ENCODE peak calls at places on chromosome 12, in four cellular contexts. One of them, this sample, is unnamed.

GRCh38 chr12:124636138-124636968 is 68.9 kb upstream of the NCOR2 start:
- DNase-seq in lower lobe of right lung: no peak
- DNase-seq in Peyer's patch: peak; percentile 84
- DNase-seq in fibroblast of pulmonary artery: peak; percentile 84
- DNase-seq in this sample: peak; percentile 28

GRCh38 chr12:55922126-55922525 is 5.6 kb downstream of the PYM1 start:
- DNase-seq in lower lobe of right lung: no peak
- DNase-seq in Peyer's patch: no peak
- DNase-seq in fibroblast of pulmonary artery: no peak
- DNase-seq in this sample: no peak

GRCh38 chr12:45988259-45988658 is 2.1 kb downstream of the SCAF11 start:
- DNase-seq in lower lobe of right lung: no peak
- DNase-seq in fibroblast of pulmonary artery: no peak
- DNase-seq in Peyer's patch: no peak
- DNase-seq in this sample: no peak

GRCh38 chr12:85784096-85784720 is 52.0 kb downstream of the RASSF9 start:
- DNase-seq in Peyer's patch: no peak
- DNase-seq in lower lobe of right lung: no peak
- DNase-seq in fibroblast of pulmonary artery: no peak
- DNase-seq in this sample: no peak

GRCh38 chr12:20212658-20213387 is 155.5 kb upstream of the PDE3A start:
- DNase-seq in Peyer's patch: peak; percentile 74
- DNase-seq in lower lobe of right lung: peak; percentile 57
- DNase-seq in fibroblast of pulmonary artery: peak; percentile 100
- DNase-seq in this sample: no peak

GRCh38 chr12:30973830-30974229 is 47.3 kb downstream of the TSPAN11 start:
- DNase-seq in lower lobe of right lung: no peak
- DNase-seq in Peyer's patch: no peak
- DNase-seq in fibroblast of pulmonary artery: no peak
- DNase-seq in this sample: no peak

GRCh38 chr12:6363330-6364036 is 11.9 kb downstream of the SCNN1A start:
- DNase-seq in Peyer's patch: peak; percentile 89
- DNase-seq in fibroblast of pulmonary artery: peak; percentile 64
- DNase-seq in lower lobe of right lung: peak; percentile 86
- DNase-seq in this sample: peak; percentile 27

GRCh38 chr12:21528953-21529352 is 2.9 kb downstream of the SPX start:
- DNase-seq in Peyer's patch: no peak
- DNase-seq in fibroblast of pulmonary artery: peak; percentile 8
- DNase-seq in lower lobe of right lung: no peak
- DNase-seq in this sample: no peak

GRCh38 chr12:43009307-43009706 is 419.8 kb upstream of the PRICKLE1 start:
- DNase-seq in Peyer's patch: no peak
- DNase-seq in lower lobe of right lung: no peak
- DNase-seq in fibroblast of pulmonary artery: peak; percentile 11
- DNase-seq in this sample: no peak

GRCh38 chr12:119781804-119782203 is 95.3 kb downstream of the CIT start:
- DNase-seq in fibroblast of pulmonary artery: no peak
- DNase-seq in lower lobe of right lung: no peak
- DNase-seq in Peyer's patch: no peak
- DNase-seq in this sample: peak; percentile 40

GRCh38 chr12:106847861-106848260 is 73.4 kb downstream of the RIC8B start:
- DNase-seq in lower lobe of right lung: no peak
- DNase-seq in fibroblast of pulmonary artery: no peak
- DNase-seq in Peyer's patch: no peak
- DNase-seq in this sample: no peak

GRCh38 chr12:30614031-30614430 is 81.6 kb downstream of the IPO8 start:
- DNase-seq in lower lobe of right lung: no peak
- DNase-seq in fibroblast of pulmonary artery: no peak
- DNase-seq in Peyer's patch: no peak
- DNase-seq in this sample: no peak

GRCh38 chr12:946656-947055 is 2.8 kb downstream of the RAD52 start:
- DNase-seq in fibroblast of pulmonary artery: peak; percentile 26
- DNase-seq in lower lobe of right lung: no peak
- DNase-seq in Peyer's patch: no peak
- DNase-seq in this sample: peak; percentile 52

GRCh38 chr12:119808441-119808840 is 68.7 kb downstream of the CIT start:
- DNase-seq in Peyer's patch: no peak
- DNase-seq in fibroblast of pulmonary artery: no peak
- DNase-seq in lower lobe of right lung: no peak
- DNase-seq in this sample: no peak

GRCh38 chr12:106281056-106281782 is 21.3 kb upstream of the TCP11L2 start:
- DNase-seq in lower lobe of right lung: no peak
- DNase-seq in fibroblast of pulmonary artery: no peak
- DNase-seq in Peyer's patch: no peak
- DNase-seq in this sample: no peak

GRCh38 chr12:51171884-51172514 is 936 bp downstream of the TFCP2 start:
- DNase-seq in fibroblast of pulmonary artery: peak; percentile 25
- DNase-seq in Peyer's patch: peak; percentile 49
- DNase-seq in lower lobe of right lung: no peak
- DNase-seq in this sample: peak; percentile 31

GRCh38 chr12:86006727-86007126 is 132.6 kb downstream of the NTS start:
- DNase-seq in Peyer's patch: no peak
- DNase-seq in fibroblast of pulmonary artery: peak; percentile 45
- DNase-seq in lower lobe of right lung: no peak
- DNase-seq in this sample: no peak

GRCh38 chr12:47725893-47726292 is 603 bp upstream of the ENDOU start:
- DNase-seq in fibroblast of pulmonary artery: peak; percentile 66
- DNase-seq in Peyer's patch: no peak
- DNase-seq in lower lobe of right lung: no peak
- DNase-seq in this sample: peak; percentile 69

GRCh38 chr12:18502422-18502821 is 235.4 kb downstream of the PLCZ1 start:
- DNase-seq in lower lobe of right lung: no peak
- DNase-seq in fibroblast of pulmonary artery: no peak
- DNase-seq in Peyer's patch: no peak
- DNase-seq in this sample: no peak

GRCh38 chr12:104652910-104653309 is 196.2 kb downstream of the CHST11 start:
- DNase-seq in lower lobe of right lung: no peak
- DNase-seq in fibroblast of pulmonary artery: no peak
- DNase-seq in Peyer's patch: no peak
- DNase-seq in this sample: no peak

GRCh38 chr12:116406529-116406928 is 129.0 kb upstream of the MED13L start:
- DNase-seq in Peyer's patch: peak; percentile 82
- DNase-seq in lower lobe of right lung: peak; percentile 77
- DNase-seq in fibroblast of pulmonary artery: peak; percentile 91
- DNase-seq in this sample: peak; percentile 38

GRCh38 chr12:4664111-4664510 is 15.2 kb downstream of the NDUFA9 start:
- DNase-seq in lower lobe of right lung: no peak
- DNase-seq in fibroblast of pulmonary artery: peak; percentile 55
- DNase-seq in Peyer's patch: no peak
- DNase-seq in this sample: no peak

GRCh38 chr12:78018146-78018910 is 187.6 kb downstream of the NAV3 start:
- DNase-seq in lower lobe of right lung: no peak
- DNase-seq in fibroblast of pulmonary artery: peak; percentile 66
- DNase-seq in Peyer's patch: no peak
- DNase-seq in this sample: no peak

GRCh38 chr12:75591628-75592027 is 80.2 kb upstream of the KRR1 start:
- DNase-seq in lower lobe of right lung: no peak
- DNase-seq in fibroblast of pulmonary artery: peak; percentile 31
- DNase-seq in Peyer's patch: no peak
- DNase-seq in this sample: no peak

GRCh38 chr12:69903548-69903947 is 78.5 kb downstream of the MYRFL start:
- DNase-seq in fibroblast of pulmonary artery: no peak
- DNase-seq in Peyer's patch: no peak
- DNase-seq in lower lobe of right lung: no peak
- DNase-seq in this sample: peak; percentile 44

GRCh38 chr12:45509187-45509586 is 220.3 kb upstream of the ARID2 start:
- DNase-seq in Peyer's patch: no peak
- DNase-seq in fibroblast of pulmonary artery: no peak
- DNase-seq in lower lobe of right lung: no peak
- DNase-seq in this sample: peak; percentile 64

GRCh38 chr12:49340971-49341776 is 4.2 kb upstream of the C1QL4 start:
- DNase-seq in lower lobe of right lung: no peak
- DNase-seq in Peyer's patch: no peak
- DNase-seq in fibroblast of pulmonary artery: no peak
- DNase-seq in this sample: no peak

GRCh38 chr12:28378749-28379148 is 188.5 kb downstream of the CCDC91 start:
- DNase-seq in lower lobe of right lung: no peak
- DNase-seq in Peyer's patch: no peak
- DNase-seq in fibroblast of pulmonary artery: peak; percentile 81
- DNase-seq in this sample: peak; percentile 5

GRCh38 chr12:23096321-23096720 is 471.4 kb downstream of the ETNK1 start:
- DNase-seq in fibroblast of pulmonary artery: no peak
- DNase-seq in Peyer's patch: no peak
- DNase-seq in lower lobe of right lung: no peak
- DNase-seq in this sample: no peak

GRCh38 chr12:6840428-6841138 is at the start of gene GNB3:
- DNase-seq in Peyer's patch: no peak
- DNase-seq in fibroblast of pulmonary artery: no peak
- DNase-seq in lower lobe of right lung: no peak
- DNase-seq in this sample: no peak

GRCh38 chr12:12716845-12717585 is at the start of gene CDKN1B:
- DNase-seq in Peyer's patch: peak; percentile 96
- DNase-seq in lower lobe of right lung: peak; percentile 96
- DNase-seq in fibroblast of pulmonary artery: peak; percentile 96
- DNase-seq in this sample: peak; percentile 95

GRCh38 chr12:63038361-63039100 is 103.6 kb upstream of the PPM1H start:
- DNase-seq in lower lobe of right lung: no peak
- DNase-seq in fibroblast of pulmonary artery: no peak
- DNase-seq in Peyer's patch: no peak
- DNase-seq in this sample: no peak

GRCh38 chr12:109559601-109560000 is 13.7 kb downstream of the MMAB start:
- DNase-seq in Peyer's patch: no peak
- DNase-seq in lower lobe of right lung: no peak
- DNase-seq in fibroblast of pulmonary artery: no peak
- DNase-seq in this sample: no peak

GRCh38 chr12:109561711-109562030 is 11.6 kb downstream of the MMAB start:
- DNase-seq in fibroblast of pulmonary artery: no peak
- DNase-seq in Peyer's patch: no peak
- DNase-seq in lower lobe of right lung: no peak
- DNase-seq in this sample: no peak

GRCh38 chr12:109559200-109559505 is 14.2 kb downstream of the MMAB start:
- DNase-seq in lower lobe of right lung: no peak
- DNase-seq in Peyer's patch: no peak
- DNase-seq in fibroblast of pulmonary artery: no peak
- DNase-seq in this sample: no peak

GRCh38 chr12:109562871-109563270 is 10.4 kb downstream of the MMAB start:
- DNase-seq in Peyer's patch: no peak
- DNase-seq in lower lobe of right lung: no peak
- DNase-seq in fibroblast of pulmonary artery: no peak
- DNase-seq in this sample: no peak

DNA sequence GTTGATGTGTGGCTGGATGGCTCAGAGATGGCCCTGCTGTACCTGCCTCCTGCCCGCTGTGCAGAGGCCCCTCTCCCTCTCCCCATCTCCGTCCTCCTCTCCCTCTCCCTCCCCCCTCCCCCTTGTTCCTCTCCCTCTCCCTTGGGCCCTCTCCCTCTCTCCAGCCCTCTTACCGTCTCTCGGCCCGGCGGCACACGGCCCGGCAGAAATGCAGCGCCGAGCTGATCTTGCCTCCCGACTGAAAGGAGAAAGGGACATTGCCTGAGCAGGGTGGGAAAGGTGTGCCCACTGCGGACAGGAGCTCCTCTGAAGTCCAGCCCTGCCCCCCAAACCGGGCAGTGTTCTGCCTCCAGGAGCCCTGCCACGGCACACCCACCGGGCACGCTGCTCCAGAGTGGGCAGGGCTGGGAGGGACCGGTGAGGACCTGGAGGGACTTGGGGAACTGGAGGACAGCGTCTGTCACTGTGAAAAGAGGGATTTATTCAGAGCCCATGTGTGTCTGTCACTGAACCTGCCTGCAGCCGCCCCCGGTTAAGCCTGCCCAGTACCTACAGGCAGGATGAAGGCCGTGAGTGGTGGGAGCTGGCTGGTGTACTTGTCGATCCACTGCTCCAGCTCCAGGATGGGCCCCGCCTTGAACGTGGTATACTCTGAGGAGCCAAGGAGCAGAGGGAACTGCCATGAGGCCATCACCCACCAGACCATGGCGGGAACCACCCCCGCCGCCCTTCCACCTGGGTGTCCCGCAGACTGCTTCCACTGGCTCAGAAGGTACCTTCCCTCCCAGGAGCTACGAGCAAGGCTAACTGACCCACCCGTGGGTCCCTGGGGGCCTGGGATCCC is 12.2 kb downstream of the MMAB start:
- DNase-seq in Peyer's patch: no peak
- DNase-seq in fibroblast of pulmonary artery: no peak
- DNase-seq in lower lobe of right lung: no peak
- DNase-seq in this sample: no peak
- H3K4me3 ChIP-seq in Peyer's patch: no peak overlapping the region
- H3K4me3 ChIP-seq in fibroblast of pulmonary artery: no peak overlapping the region
- H3K4me3 ChIP-seq in lower lobe of right lung: no peak overlapping the region
- H3K4me3 ChIP-seq in this sample: no peak overlapping the region

GRCh38 chr12:82473111-82473754 is 114.9 kb downstream of the METTL25 start:
- DNase-seq in Peyer's patch: no peak
- DNase-seq in fibroblast of pulmonary artery: no peak
- DNase-seq in lower lobe of right lung: no peak
- DNase-seq in this sample: no peak

GRCh38 chr12:82474181-82474797 is 116.0 kb downstream of the METTL25 start:
- DNase-seq in fibroblast of pulmonary artery: no peak
- DNase-seq in Peyer's patch: no peak
- DNase-seq in lower lobe of right lung: no peak
- DNase-seq in this sample: peak; percentile 4

GRCh38 chr12:82474798-82475184 is 116.5 kb downstream of the METTL25 start:
- DNase-seq in fibroblast of pulmonary artery: peak; percentile 51
- DNase-seq in lower lobe of right lung: no peak
- DNase-seq in Peyer's patch: no peak
- DNase-seq in this sample: no peak

GRCh38 chr12:82468563-82468962 is 110.2 kb downstream of the METTL25 start:
- DNase-seq in lower lobe of right lung: no peak
- DNase-seq in Peyer's patch: no peak
- DNase-seq in fibroblast of pulmonary artery: no peak
- DNase-seq in this sample: no peak

DNA sequence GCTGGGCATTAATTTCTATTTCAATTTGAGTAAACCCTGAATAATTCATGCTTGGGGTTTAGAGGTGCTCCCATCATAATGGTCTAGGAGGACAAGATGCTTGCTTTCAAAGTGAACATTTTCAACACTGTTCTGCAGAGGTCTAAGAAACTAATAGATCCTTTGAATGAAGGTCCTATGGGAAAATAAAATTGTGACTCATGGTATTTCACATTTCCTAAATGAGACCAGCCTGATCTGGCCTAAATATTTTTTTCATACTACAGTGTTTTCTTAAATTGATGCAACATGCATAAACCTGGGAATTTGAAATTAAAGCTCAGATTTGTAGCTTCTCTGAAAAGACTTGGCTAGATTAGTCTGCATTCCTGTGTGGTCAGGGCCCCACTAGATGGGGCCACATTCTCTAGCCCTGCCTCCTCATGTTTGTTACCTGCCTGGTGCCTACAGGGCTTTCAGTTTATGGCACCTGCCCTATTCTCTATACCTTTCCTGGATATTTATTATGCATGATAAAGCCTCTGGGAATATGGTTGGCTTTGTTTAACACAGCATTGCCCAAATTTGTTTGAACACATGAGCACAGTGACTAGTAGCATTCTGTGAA is 112.7 kb downstream of the METTL25 start:
- DNase-seq in Peyer's patch: no peak
- DNase-seq in lower lobe of right lung: no peak
- DNase-seq in fibroblast of pulmonary artery: no peak
- DNase-seq in this sample: no peak
- TF ChIP-seq CTCF in Peyer's patch: no peak
- TF ChIP-seq CTCF in lower lobe of right lung: no peak
- TF ChIP-seq CTCF in fibroblast of pulmonary artery: no peak
- TF ChIP-seq CTCF in this sample: no peak

GRCh38 chr12:2669560-2669959 is 125.2 kb upstream of the FKBP4 start:
- DNase-seq in fibroblast of pulmonary artery: no peak
- DNase-seq in lower lobe of right lung: no peak
- DNase-seq in Peyer's patch: peak; percentile 19
- DNase-seq in this sample: no peak
- H3K4me3 ChIP-seq in fibroblast of pulmonary artery: no peak overlapping the region
- H3K4me3 ChIP-seq in lower lobe of right lung: no peak overlapping the region
- H3K4me3 ChIP-seq in Peyer's patch: no peak overlapping the region
- H3K4me3 ChIP-seq in this sample: no peak overlapping the region

GRCh38 chr12:68042212-68042699 is 53.0 kb downstream of the IFNG-AS1 start:
- DNase-seq in Peyer's patch: no peak
- DNase-seq in lower lobe of right lung: no peak
- DNase-seq in fibroblast of pulmonary artery: peak; percentile 3
- DNase-seq in this sample: peak; percentile 81
- TF ChIP-seq CTCF in Peyer's patch: no peak
- TF ChIP-seq CTCF in lower lobe of right lung: no peak
- TF ChIP-seq CTCF in fibroblast of pulmonary artery: no peak
- TF ChIP-seq CTCF in this sample: peak; percentile 29